ENCODE peak calls at places on chromosome 11, in eight cellular contexts. R is CD4-positive, CD25-positive, alpha-beta regulatory T cell; P is neuronal stem cell; A is osteoblast; E is CD8-positive, alpha-beta T cell; Q is endodermal cell; I is tibial artery; M is brain microvascular endothelial cell. N is an unnamed sample.

GRCh38 chr11:128240546-128240945 is 346.8 kb downstream of the ETS1 start:
- DNase-seq in I (no peak), M (no peak), E (no peak), A (peak), R (no peak), P (no peak), Q (no peak), N (no peak)

GRCh38 chr11:96339704-96340554 is 3.1 kb downstream of the MAML2 start:
- DNase-seq in I (peak), Q (no peak), P (no peak), A (no peak), M (no peak), E (no peak), R (no peak), N (no peak)

GRCh38 chr11:124761301-124762021 is 629 bp downstream of the ESAM start:
- DNase-seq in E (no peak), I (no peak), Q (peak), A (no peak), R (no peak), P (no peak), M (no peak), N (no peak)

GRCh38 chr11:73225851-73226250 is 7.8 kb downstream of the P2RY2 start:
- DNase-seq in R (no peak), E (no peak), Q (peak), A (no peak), P (no peak), M (no peak), I (peak), N (no peak)

GRCh38 chr11:1650918-1651262 is 21.3 kb downstream of the KRTAP5-5 start:
- DNase-seq in M (no peak), P (no peak), I (peak), A (peak), E (no peak), Q (no peak), R (no peak), N (no peak)

GRCh38 chr11:130318031-130318673 is 3.4 kb upstream of the ZBTB44 start:
- DNase-seq in E (no peak), R (no peak), Q (peak), P (no peak), M (no peak), I (no peak), A (no peak), N (no peak)

GRCh38 chr11:34363363-34364084 is 5.7 kb upstream of the ABTB2 start:
- DNase-seq in A (no peak), E (no peak), I (no peak), R (no peak), Q (no peak), M (no peak), P (no peak), N (no peak)

GRCh38 chr11:129386795-129387390 is 11.2 kb downstream of the BARX2 start:
- DNase-seq in R (no peak), A (no peak), I (no peak), M (no peak), E (no peak), Q (no peak), P (no peak), N (no peak)

GRCh38 chr11:73204711-73205121 is 13.4 kb upstream of the P2RY2 start:
- DNase-seq in M (no peak), I (peak), R (no peak), Q (peak), E (no peak), A (no peak), P (no peak), N (no peak)

GRCh38 chr11:20036625-20037335 is 123.5 kb downstream of the DBX1 start:
- DNase-seq in R (no peak), E (no peak), P (no peak), I (no peak), Q (no peak), M (no peak), A (no peak), N (no peak)
- H3K27ac ChIP-seq in R (no peak), E (no peak), P (no peak), I (no peak), Q (no peak), M (peak), A (peak), N (no peak)

DNA sequence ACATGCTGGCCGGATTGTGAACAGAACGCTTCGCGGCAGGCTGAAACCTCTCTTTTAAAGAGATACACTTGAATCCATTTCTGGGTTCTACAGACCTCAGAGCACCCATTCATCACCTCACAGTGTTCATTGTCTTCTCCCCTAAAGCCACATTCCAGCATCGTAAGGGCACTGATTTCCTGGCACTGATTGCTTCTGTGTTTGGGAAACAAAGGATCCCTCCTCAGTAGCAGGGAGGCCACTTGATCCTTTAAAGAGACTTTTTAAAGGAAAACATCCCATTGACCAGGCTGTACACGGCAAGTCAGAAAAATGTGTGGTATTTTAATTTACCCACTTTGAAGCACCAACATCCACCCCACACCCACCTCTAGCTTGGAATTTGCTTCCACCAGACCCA is 364.9 kb downstream of the SHANK2 start:
- DNase-seq in I (no peak), E (no peak), A (peak), Q (no peak), R (no peak), P (peak), M (no peak), N (no peak)
- H3K27ac ChIP-seq in I (no peak), E (no peak), A (no peak), Q (peak), R (no peak), P (peak), M (no peak), N (no peak)

GRCh38 chr11:12210200-12210599 is 99.8 kb downstream of the MICAL2 start:
- DNase-seq in E (no peak), A (no peak), I (peak), R (no peak), M (no peak), P (no peak), Q (no peak), N (no peak)
- H3K27ac ChIP-seq in E (no peak), A (peak), I (no peak), R (no peak), M (no peak), P (no peak), Q (no peak), N (no peak)

GRCh38 chr11:79381036-79381435 is 59.8 kb downstream of the TENM4 start:
- DNase-seq in Q (no peak), M (no peak), A (no peak), I (no peak), E (no peak), R (no peak), P (no peak), N (no peak)

GRCh38 chr11:79375818-79376550 is 64.8 kb downstream of the TENM4 start:
- DNase-seq in E (no peak), A (no peak), I (no peak), R (no peak), Q (peak), M (no peak), P (no peak), N (no peak)

GRCh38 chr11:79382301-79382700 is 58.5 kb downstream of the TENM4 start:
- DNase-seq in R (no peak), A (no peak), M (no peak), E (no peak), I (no peak), P (no peak), Q (no peak), N (no peak)

GRCh38 chr11:79374707-79375106 is 66.1 kb downstream of the TENM4 start:
- DNase-seq in R (no peak), M (no peak), Q (no peak), P (no peak), I (no peak), E (no peak), A (no peak), N (no peak)

GRCh38 chr11:79377399-79377798 is 63.4 kb downstream of the TENM4 start:
- DNase-seq in R (no peak), M (no peak), E (no peak), A (no peak), P (no peak), I (no peak), Q (no peak), N (no peak)
- H3K27ac ChIP-seq in R (no peak), M (no peak), E (no peak), A (no peak), P (no peak), I (no peak), Q (no peak), N (no peak)

N was measured in caudate nucleus.